ENCODE peak calls at places on chromosomes 12 and 14, in four cellular contexts. J is astrocyte, Q is heart right ventricle, R is AG04450. S is an unnamed sample.

GRCh38 chr12:103326190-103326589 is 169.6 kb downstream of the C12orf42 start:
- DNase-seq in J (no peak), Q (no peak), R (no peak), S (no peak)

GRCh38 chr12:96034631-96035282 is 630 bp downstream of the LTA4H start:
- DNase-seq in Q (no peak), R (no peak), J (peak), S (peak)

GRCh38 chr14:92362781-92363235 is 39.8 kb downstream of the SLC24A4 start:
- DNase-seq in J (peak), Q (no peak), R (no peak), S (peak)

GRCh38 chr14:32259368-32260013 is 56.4 kb upstream of the RNU6-8 start:
- DNase-seq in Q (no peak), J (peak), R (peak), S (peak)

GRCh38 chr14:76784266-76784874 is 23.1 kb downstream of the VASH1 start:
- DNase-seq in J (no peak), R (no peak), Q (no peak), S (no peak)

GRCh38 chr14:50061664-50062437 is 54.5 kb downstream of the VCPKMT start:
- DNase-seq in J (peak), Q (no peak), R (no peak), S (peak)

GRCh38 chr14:104320611-104321086 is 182.3 kb downstream of the KIF26A start:
- DNase-seq in R (no peak), Q (no peak), J (no peak), S (no peak)

GRCh38 chr14:106831322-106831720 is 1304.9 kb downstream of the TMEM121 start:
- DNase-seq in Q (peak), R (no peak), J (no peak), S (no peak)

GRCh38 chr14:25848601-25849000 is 749.2 kb downstream of the NOVA1 start:
- DNase-seq in Q (no peak), R (no peak), J (no peak), S (no peak)

GRCh38 chr12:15530361-15530760 is 208.1 kb downstream of the PTPRO start:
- DNase-seq in J (no peak), R (no peak), Q (no peak), S (no peak)

GRCh38 chr14:52730708-52731111 is 744 bp downstream of the STYX start:
- DNase-seq in Q (no peak), J (peak), R (no peak), S (peak)

GRCh38 chr12:111488271-111488670 is 82.5 kb downstream of the SH2B3 start:
- DNase-seq in Q (peak), J (no peak), R (no peak), S (peak)

GRCh38 chr14:36019126-36019525 is 157.4 kb downstream of the PTCSC3 start:
- DNase-seq in J (peak), Q (no peak), R (no peak), S (no peak)

GRCh38 chr12:98696036-98696646 is 51.1 kb downstream of the APAF1 start:
- DNase-seq in J (no peak), R (no peak), Q (no peak), S (no peak)

GRCh38 chr14:35416108-35416750 is 11.7 kb upstream of the NFKBIA start:
- DNase-seq in J (no peak), R (no peak), Q (no peak), S (no peak)

GRCh38 chr14:90546767-90547166 is 149.9 kb downstream of the CALM1 start:
- DNase-seq in R (no peak), Q (no peak), J (no peak), S (no peak)

GRCh38 chr12:51000245-51000644 is 25.9 kb downstream of the SLC11A2 start:
- DNase-seq in J (peak), R (no peak), Q (no peak), S (peak)

GRCh38 chr12:49838973-49839633 is 3.8 kb downstream of the BCDIN3D start:
- DNase-seq in J (no peak), Q (no peak), R (no peak), S (peak)

GRCh38 chr14:106129274-106129673 is 602.9 kb downstream of the TMEM121 start:
- DNase-seq in Q (no peak), J (no peak), R (no peak), S (no peak)

GRCh38 chr12:2244013-2244861 is 191.4 kb downstream of the CACNA1C start:
- DNase-seq in R (peak), Q (no peak), J (peak), S (peak)

DNA sequence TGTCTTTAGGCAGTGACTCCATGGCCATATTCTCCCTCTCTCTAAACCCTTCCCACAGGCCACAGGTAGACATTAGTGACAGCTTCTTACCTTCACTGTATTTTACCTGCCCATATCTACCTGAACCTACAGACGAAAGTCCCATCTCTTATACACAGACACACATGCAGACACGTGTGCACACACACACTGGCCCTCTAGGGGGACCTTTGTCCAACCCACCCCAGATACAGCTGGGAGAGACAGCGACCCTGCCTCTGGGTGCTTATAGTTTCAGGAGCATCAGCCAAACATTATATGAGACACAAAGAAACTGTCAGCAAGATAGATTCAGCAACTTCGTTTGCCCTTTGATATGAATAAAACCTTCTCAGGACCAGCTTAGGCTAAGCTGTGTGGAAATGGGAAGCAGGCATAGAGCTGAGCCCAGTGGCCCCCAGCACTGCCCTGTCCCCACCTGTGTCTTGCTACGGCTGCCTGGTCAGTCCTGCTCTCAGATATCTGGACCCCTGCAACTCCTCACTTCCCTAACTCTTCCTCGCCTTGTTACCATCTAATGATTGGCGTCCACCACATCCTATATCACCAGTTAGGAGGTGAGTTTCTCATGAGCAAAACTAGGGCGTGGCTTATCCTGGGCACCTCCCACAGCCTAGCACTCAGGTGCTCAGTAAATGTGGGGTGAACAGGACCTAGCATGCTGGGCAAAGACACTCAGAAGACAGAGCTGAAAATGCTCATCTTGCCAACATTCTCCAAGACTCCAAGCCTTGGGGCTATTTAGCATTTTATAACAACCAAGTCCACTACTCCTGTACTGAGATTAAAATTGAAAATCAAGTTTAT is 12.0 kb upstream of the CD9 start:
- DNase-seq in R (no peak), Q (no peak), J (no peak), S (no peak)
- TF ChIP-seq CTCF in R (no peak), Q (no peak), J (no peak), S (no peak)

DNA sequence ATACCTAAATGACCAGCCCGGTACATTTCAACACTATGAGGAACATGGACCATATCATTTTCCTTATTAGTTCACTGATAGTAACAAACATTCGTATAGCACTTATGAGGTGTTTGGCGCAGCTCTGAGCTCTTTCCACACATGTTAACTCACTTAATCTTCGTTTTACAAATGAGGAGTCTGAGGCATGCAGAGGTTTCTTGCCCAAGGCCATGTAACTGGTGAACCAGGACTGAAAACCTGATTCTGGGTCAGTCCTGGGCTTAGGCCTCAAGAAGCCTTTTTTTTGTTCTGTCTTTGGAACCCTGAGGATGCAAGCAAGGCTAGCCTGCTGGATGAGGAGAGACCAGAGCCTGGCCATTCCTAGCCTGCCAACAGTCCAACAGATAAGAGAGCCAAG is 55.0 kb downstream of the C14orf132 start:
- DNase-seq in R (no peak), Q (no peak), J (no peak), S (no peak)
- H3K4me3 ChIP-seq in R (no peak), Q (no peak), J (no peak), S (no peak)

GRCh38 chr12:108514973-108515814 is at the start of gene FICD:
- DNase-seq in J (peak), Q (peak), R (peak), S (peak)
- TF ChIP-seq CTCF in J (no peak), Q (no peak), R (no peak), S (no peak)

GRCh38 chr12:22665476-22665875 is 40.5 kb downstream of the ETNK1 start:
- DNase-seq in Q (no peak), J (no peak), R (no peak), S (no peak)

GRCh38 chr12:22658214-22658613 is 33.2 kb downstream of the ETNK1 start:
- DNase-seq in R (peak), J (peak), Q (no peak), S (peak)

GRCh38 chr12:22667122-22667521 is 42.2 kb downstream of the ETNK1 start:
- DNase-seq in Q (no peak), J (no peak), R (no peak), S (no peak)

GRCh38 chr12:22657538-22657937 is 32.6 kb downstream of the ETNK1 start:
- DNase-seq in J (peak), Q (no peak), R (no peak), S (no peak)

DNA sequence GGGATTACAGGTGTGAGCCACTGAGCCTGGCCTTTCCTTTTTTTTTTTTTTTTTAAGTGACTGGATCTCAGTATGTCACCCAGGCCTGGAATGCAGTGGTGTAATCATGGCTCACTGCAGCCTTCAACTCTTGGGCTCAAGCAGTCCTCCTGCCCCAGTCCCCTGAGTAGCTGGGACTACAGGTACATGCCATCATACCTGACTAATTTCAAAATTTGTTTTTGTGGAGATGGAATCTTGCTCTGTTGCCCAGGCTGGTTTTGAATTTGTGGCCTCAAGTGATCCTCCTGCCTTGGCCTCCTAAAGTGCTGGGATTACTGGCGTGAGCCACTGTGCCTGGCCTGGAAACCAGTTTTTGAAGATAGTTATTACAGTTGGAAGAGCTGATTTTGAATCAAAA is 37.4 kb downstream of the ETNK1 start:
- DNase-seq in J (no peak), R (no peak), Q (no peak), S (no peak)
- H3K4me3 ChIP-seq in J (no peak), R (no peak), Q (no peak), S (no peak)

GRCh38 chr12:55681142-55682077 is 26.3 kb downstream of the ITGA7 start:
- DNase-seq in R (no peak), Q (peak), J (peak), S (peak)
- TF ChIP-seq CTCF in R (no peak), Q (peak), J (no peak), S (peak)

DNA sequence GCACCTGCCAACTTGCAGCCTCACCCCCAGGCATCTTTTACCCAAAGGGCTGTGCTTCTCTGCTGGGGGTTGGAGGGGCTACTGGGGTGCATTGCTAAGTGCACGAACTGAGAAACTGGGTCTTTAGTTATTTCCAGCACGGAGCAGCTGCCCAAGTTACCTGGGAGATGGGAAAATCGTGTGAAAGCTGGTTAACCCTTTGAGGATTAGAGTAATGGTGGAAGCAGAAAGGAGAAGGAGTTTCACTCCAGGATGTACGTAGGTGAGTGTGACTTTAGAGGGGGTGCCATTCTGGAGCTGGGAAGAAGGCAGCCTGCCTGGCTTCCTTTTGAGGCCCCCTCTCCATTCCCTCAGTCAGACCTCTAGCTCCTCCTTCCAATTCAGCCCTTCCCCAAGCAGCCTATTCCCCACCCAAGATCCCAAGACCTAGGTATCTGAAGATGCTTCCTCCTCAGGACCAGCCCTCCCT is 1.0 kb upstream of the ADCY6 start:
- DNase-seq in J (no peak), R (no peak), Q (no peak), S (no peak)
- H3K4me3 ChIP-seq in J (peak), R (peak), Q (peak), S (peak)

S was measured in fibroblast of the aortic adventitia.